ENCODE peak calls at places on chromosome 2, in nine cellular contexts. O is pancreas, G is thoracic aorta, Q is mammary epithelial cell, Y is IMR-90, F is lower lobe of right lung, J is heart left ventricle, C is brain microvascular endothelial cell, I is tibial artery. D is an unnamed sample.

GRCh38 chr2:36800381-36800780 is 103.9 kb downstream of the VIT start:
- DNase-seq in O (no peak), G (no peak), Q (no peak), Y (no peak), F (no peak), J (no peak), C (no peak), I (no peak), D (no peak)

GRCh38 chr2:129910446-129911362 is 68.8 kb upstream of the RAB6C start:
- DNase-seq in O (no peak), G (no peak), Q (no peak), Y (no peak), F (no peak), J (no peak), C (no peak), I (no peak), D (peak; percentile 33)

GRCh38 chr2:220703279-220703678 is 868.8 kb downstream of the EPHA4 start:
- DNase-seq in O (no peak), G (no peak), Q (peak; percentile 66), Y (peak; percentile 30), F (no peak), J (no peak), C (no peak), I (no peak), D (no peak)

GRCh38 chr2:27320958-27321543 is 1.8 kb downstream of the MPV17 start:
- DNase-seq in O (peak; percentile 75), G (no peak), Q (peak; percentile 98), Y (peak; percentile 99), F (peak; percentile 61), J (peak; percentile 85), C (peak; percentile 98), I (peak; percentile 46), D (peak; percentile 98)

GRCh38 chr2:57941826-57942225 is 104.8 kb upstream of the VRK2 start:
- DNase-seq in O (no peak), G (no peak), Q (no peak), Y (no peak), F (no peak), J (no peak), C (no peak), I (no peak), D (no peak)

GRCh38 chr2:241496904-241497877 is 11.2 kb downstream of the STK25 start:
- DNase-seq in O (no peak), G (no peak), Q (no peak), Y (no peak), F (no peak), J (no peak), C (no peak), I (no peak), D (no peak)

GRCh38 chr2:159941729-159942128 is 120.7 kb downstream of the PLA2R1 start:
- DNase-seq in O (no peak), G (no peak), Q (no peak), Y (no peak), F (no peak), J (no peak), C (no peak), I (no peak), D (no peak)

GRCh38 chr2:43718530-43719124 is 42.4 kb upstream of the C1GALT1C1L start:
- DNase-seq in O (no peak), G (no peak), Q (no peak), Y (no peak), F (no peak), J (no peak), C (no peak), I (no peak), D (no peak)

GRCh38 chr2:193502363-193503035 is 1307.8 kb upstream of the TMEFF2 start:
- DNase-seq in O (no peak), G (no peak), Q (no peak), Y (no peak), F (no peak), J (no peak), C (no peak), I (no peak), D (no peak)

GRCh38 chr2:170313636-170314348 is 135.8 kb downstream of the MYO3B start:
- DNase-seq in O (no peak), G (no peak), Q (peak; percentile 35), Y (no peak), F (no peak), J (no peak), C (no peak), I (no peak), D (no peak)

GRCh38 chr2:65638438-65638837 is 206.0 kb upstream of the SPRED2 start:
- DNase-seq in O (no peak), G (no peak), Q (no peak), Y (no peak), F (no peak), J (no peak), C (no peak), I (no peak), D (no peak)

GRCh38 chr2:65939687-65940086 is 495.2 kb upstream of the MEIS1 start:
- DNase-seq in O (no peak), G (no peak), Q (no peak), Y (no peak), F (no peak), J (no peak), C (no peak), I (no peak), D (no peak)

GRCh38 chr2:203534486-203535077 is 519 bp downstream of the RAPH1 start:
- DNase-seq in O (peak; percentile 47), G (peak; percentile 3), Q (peak; percentile 39), Y (no peak), F (no peak), J (peak; percentile 48), C (peak; percentile 13), I (peak; percentile 21), D (peak; percentile 32)

GRCh38 chr2:239316562-239317465 is 84.0 kb downstream of the HDAC4 start:
- DNase-seq in O (peak; percentile 27), G (peak; percentile 47), Q (no peak), Y (peak; percentile 41), F (peak; percentile 74), J (peak; percentile 89), C (no peak), I (peak; percentile 78), D (peak; percentile 87)

DNA sequence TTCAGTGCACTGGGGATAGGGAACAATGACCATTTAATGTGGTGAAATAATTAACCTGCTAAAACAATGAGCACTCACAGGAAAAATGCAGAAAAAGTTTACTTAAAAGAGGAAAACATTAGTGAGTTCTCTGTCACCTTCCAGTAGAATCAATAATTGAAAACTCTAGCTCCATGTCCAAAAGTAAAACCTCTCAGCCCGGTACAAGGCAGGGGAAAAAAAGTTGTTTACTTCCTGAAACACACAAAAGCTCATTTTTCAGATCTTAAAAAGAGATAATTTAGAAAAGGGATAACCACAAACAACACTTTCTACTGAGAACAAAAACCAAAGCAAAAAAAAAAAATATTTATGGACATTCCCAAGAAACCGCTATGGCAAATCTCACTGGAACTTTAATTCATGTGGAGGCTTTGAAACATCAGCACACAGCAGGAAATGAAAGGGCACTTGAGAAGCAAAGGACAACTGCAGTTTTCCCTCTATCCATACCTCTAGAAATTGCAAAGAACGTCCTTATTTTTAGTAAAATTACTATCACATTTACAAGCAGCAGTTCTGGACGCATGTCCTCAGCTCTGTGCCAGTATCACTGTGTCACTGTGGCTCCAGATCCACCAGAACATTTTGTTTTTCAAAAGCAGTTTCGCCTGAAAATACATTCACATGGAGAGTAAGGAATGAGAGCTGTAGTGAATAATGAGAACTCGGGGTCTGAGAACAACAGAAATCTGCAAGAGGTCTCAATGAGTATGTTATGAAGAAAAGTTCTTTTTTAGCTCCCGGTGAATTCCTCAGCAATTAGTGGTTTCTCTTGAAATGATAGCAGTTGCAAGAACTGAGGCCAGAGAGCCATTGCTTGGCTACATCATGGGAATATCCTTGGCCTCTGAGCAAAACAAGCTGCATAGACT is 44.7 kb upstream of the DNAH7 start:
- DNase-seq in O (no peak), G (no peak), Q (peak; percentile 27), Y (peak; percentile 84), F (no peak), J (no peak), C (peak; percentile 75), I (peak; percentile 58), D (no peak)
- H3K4me3 ChIP-seq in O (no peak overlapping the region), G (peak overlapping the region; percentile 48), Q (no peak overlapping the region), Y (no peak overlapping the region), F (no peak overlapping the region), J (no peak overlapping the region), C (no peak overlapping the region), I (no peak overlapping the region), D (no peak overlapping the region)

DNA sequence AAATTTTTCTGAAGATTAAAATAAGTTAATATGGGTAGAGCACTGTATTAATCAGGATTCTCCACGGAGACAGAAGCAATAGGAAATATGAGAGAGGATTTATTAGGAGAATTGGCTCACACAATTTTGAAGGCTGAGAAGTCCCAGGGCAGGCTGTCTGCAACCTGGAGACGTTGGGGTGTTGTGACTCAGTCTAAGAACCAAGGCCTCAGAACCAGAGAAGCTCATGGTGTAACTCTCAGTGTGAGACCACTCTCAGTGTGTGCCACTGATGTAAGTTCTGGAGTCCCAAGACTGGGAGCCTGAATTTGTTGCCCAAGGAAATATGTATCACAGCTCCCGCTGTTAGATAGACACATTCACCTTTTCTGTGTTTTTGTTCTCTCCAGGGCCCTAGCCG is 201.0 kb downstream of the CMPK2 start:
- DNase-seq in O (no peak), G (no peak), Q (no peak), Y (no peak), F (no peak), J (no peak), C (no peak), I (no peak), D (no peak)
- H3K27ac ChIP-seq in O (no peak overlapping the region), G (no peak overlapping the region), Q (no peak overlapping the region), Y (no peak overlapping the region), F (no peak overlapping the region), J (no peak overlapping the region), C (no peak overlapping the region), I (no peak overlapping the region), D (no peak overlapping the region)

DNA sequence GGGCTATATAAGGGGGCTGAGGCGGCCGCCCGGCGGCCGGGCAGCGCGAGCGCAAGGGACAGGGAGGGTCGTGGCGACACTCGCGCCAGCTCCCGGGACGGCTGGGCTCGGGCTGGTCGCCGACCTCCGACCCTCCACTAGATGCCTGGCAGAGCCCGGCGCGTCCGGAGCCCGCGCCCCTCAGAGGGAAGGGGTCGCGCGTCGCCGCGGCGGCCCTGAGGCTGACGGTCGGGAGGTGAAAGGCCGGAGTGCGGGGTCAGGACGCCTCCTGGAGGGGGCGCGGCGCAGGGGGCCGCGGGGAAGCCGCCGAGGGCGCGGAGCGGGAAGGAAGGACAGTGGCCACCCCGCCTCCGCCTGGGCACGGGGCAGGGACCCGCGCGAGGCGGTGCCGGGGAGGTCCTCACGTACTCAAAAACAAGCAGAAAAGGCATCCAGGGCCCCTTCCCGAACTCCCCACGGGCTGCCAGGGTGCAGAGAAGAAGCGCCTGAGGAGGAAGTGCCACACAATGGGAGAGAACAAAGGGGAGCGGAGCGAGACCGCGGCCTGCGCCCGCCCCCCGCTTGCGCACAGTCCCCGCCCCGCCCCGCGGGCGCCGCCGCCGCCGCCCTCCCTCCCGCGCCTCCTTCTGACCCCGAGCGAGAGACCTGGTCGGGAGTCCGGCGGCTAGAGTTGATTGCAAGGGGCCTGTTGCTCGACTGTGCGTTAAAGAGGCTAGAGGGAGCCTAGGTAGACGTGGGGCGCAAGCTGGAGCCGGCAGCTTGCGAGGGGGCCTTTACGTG is 791 bp upstream of the KLF7 start:
- DNase-seq in O (peak; percentile 76), G (peak; percentile 12), Q (peak; percentile 75), Y (peak; percentile 81), F (peak; percentile 85), J (peak; percentile 90), C (peak; percentile 77), I (peak; percentile 62), D (peak; percentile 93)
- TF ChIP-seq CTCF in O (no peak), G (peak; percentile 53), Q (no peak), Y (no peak), F (peak; percentile 53), J (peak; percentile 25), C (peak; percentile 17), I (peak; percentile 37), D (peak; percentile 29)

DNA sequence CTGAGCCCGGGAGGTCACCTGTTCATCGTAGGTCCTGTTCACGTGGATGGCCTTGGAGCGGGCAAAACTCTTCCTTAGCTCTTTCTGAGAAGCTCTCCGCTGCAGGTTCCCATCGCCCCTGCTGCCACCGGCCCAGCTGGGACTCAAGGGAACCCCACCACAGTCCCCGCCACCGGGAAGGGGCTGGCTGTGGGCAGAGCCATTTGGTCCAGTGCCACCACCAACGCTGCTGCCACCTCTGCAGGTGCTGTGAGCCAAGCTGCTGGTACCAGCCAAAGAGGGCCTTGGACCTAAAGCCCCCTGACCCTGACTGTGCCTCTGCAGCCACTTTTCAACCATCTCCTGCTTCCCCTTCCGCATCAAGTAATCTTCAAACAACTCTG is 586 bp downstream of the PDE11A start:
- DNase-seq in O (peak; percentile 25), G (no peak), Q (no peak), Y (no peak), F (no peak), J (no peak), C (no peak), I (no peak), D (no peak)
- H3K4me3 ChIP-seq in O (peak overlapping the region; percentile 22), G (peak overlapping the region; percentile 69), Q (peak overlapping the region; percentile 47), Y (no peak overlapping the region), F (peak overlapping the region; percentile 51), J (no peak overlapping the region), C (no peak overlapping the region), I (peak overlapping the region; percentile 55), D (no peak overlapping the region)